ENCODE peak calls at places on chromosomes 2 and 18, in eight cellular contexts. One of them, this sample, is unnamed.

GRCh38 chr2:69298261-69298660 is 88.8 kb downstream of the GFPT1 start:
- DNase-seq in tibial artery: peak; percentile 79
- DNase-seq in left ventricle myocardium inferior: no peak
- DNase-seq in NT2/D1: no peak
- DNase-seq in CD8-positive, alpha-beta memory T cell: no peak
- DNase-seq in CD4-positive, alpha-beta memory T cell: no peak
- DNase-seq in left lung: no peak
- DNase-seq in cardiac muscle cell: peak; percentile 84
- DNase-seq in this sample: no peak

GRCh38 chr2:40499437-40499836 is 47.5 kb upstream of the SLC8A1 start:
- DNase-seq in tibial artery: no peak
- DNase-seq in left ventricle myocardium inferior: no peak
- DNase-seq in NT2/D1: no peak
- DNase-seq in CD8-positive, alpha-beta memory T cell: no peak
- DNase-seq in CD4-positive, alpha-beta memory T cell: no peak
- DNase-seq in left lung: no peak
- DNase-seq in cardiac muscle cell: no peak
- DNase-seq in this sample: no peak

GRCh38 chr2:69205491-69205890 is 181.5 kb downstream of the GFPT1 start:
- DNase-seq in tibial artery: no peak
- DNase-seq in left ventricle myocardium inferior: no peak
- DNase-seq in NT2/D1: no peak
- DNase-seq in CD8-positive, alpha-beta memory T cell: no peak
- DNase-seq in CD4-positive, alpha-beta memory T cell: no peak
- DNase-seq in left lung: no peak
- DNase-seq in cardiac muscle cell: no peak
- DNase-seq in this sample: no peak

GRCh38 chr2:12948231-12948962 is 231.7 kb downstream of the TRIB2 start:
- DNase-seq in tibial artery: no peak
- DNase-seq in left ventricle myocardium inferior: no peak
- DNase-seq in NT2/D1: no peak
- DNase-seq in CD8-positive, alpha-beta memory T cell: peak; percentile 61
- DNase-seq in CD4-positive, alpha-beta memory T cell: no peak
- DNase-seq in left lung: no peak
- DNase-seq in cardiac muscle cell: peak; percentile 28
- DNase-seq in this sample: no peak

GRCh38 chr2:230908595-230909191 is 16.3 kb downstream of the GPR55 start:
- DNase-seq in tibial artery: peak; percentile 32
- DNase-seq in left ventricle myocardium inferior: no peak
- DNase-seq in NT2/D1: peak; percentile 72
- DNase-seq in CD8-positive, alpha-beta memory T cell: no peak
- DNase-seq in CD4-positive, alpha-beta memory T cell: no peak
- DNase-seq in left lung: no peak
- DNase-seq in cardiac muscle cell: peak; percentile 67
- DNase-seq in this sample: no peak

GRCh38 chr2:111117666-111118454 is 2.9 kb upstream of the BCL2L11 start:
- DNase-seq in tibial artery: peak; percentile 72
- DNase-seq in left ventricle myocardium inferior: peak; percentile 36
- DNase-seq in NT2/D1: no peak
- DNase-seq in CD8-positive, alpha-beta memory T cell: peak; percentile 49
- DNase-seq in CD4-positive, alpha-beta memory T cell: peak; percentile 26
- DNase-seq in left lung: peak; percentile 86
- DNase-seq in cardiac muscle cell: peak; percentile 67
- DNase-seq in this sample: peak; percentile 41

GRCh38 chr2:226934546-226935243 is 98.8 kb downstream of the RHBDD1 start:
- DNase-seq in tibial artery: no peak
- DNase-seq in left ventricle myocardium inferior: no peak
- DNase-seq in NT2/D1: no peak
- DNase-seq in CD8-positive, alpha-beta memory T cell: no peak
- DNase-seq in CD4-positive, alpha-beta memory T cell: no peak
- DNase-seq in left lung: no peak
- DNase-seq in cardiac muscle cell: peak; percentile 8
- DNase-seq in this sample: no peak

GRCh38 chr2:40734797-40735196 is 282.9 kb upstream of the SLC8A1 start:
- DNase-seq in tibial artery: no peak
- DNase-seq in left ventricle myocardium inferior: no peak
- DNase-seq in NT2/D1: no peak
- DNase-seq in CD8-positive, alpha-beta memory T cell: no peak
- DNase-seq in CD4-positive, alpha-beta memory T cell: no peak
- DNase-seq in left lung: no peak
- DNase-seq in cardiac muscle cell: peak; percentile 6
- DNase-seq in this sample: no peak

GRCh38 chr18:56286775-56287174 is 351.6 kb downstream of the TXNL1 start:
- DNase-seq in tibial artery: no peak
- DNase-seq in left ventricle myocardium inferior: no peak
- DNase-seq in NT2/D1: no peak
- DNase-seq in CD8-positive, alpha-beta memory T cell: no peak
- DNase-seq in CD4-positive, alpha-beta memory T cell: no peak
- DNase-seq in left lung: no peak
- DNase-seq in cardiac muscle cell: peak; percentile 73
- DNase-seq in this sample: no peak

GRCh38 chr18:37403100-37403781 is 162.4 kb downstream of the CELF4 start:
- DNase-seq in tibial artery: no peak
- DNase-seq in left ventricle myocardium inferior: peak; percentile 46
- DNase-seq in NT2/D1: peak; percentile 23
- DNase-seq in CD8-positive, alpha-beta memory T cell: no peak
- DNase-seq in CD4-positive, alpha-beta memory T cell: no peak
- DNase-seq in left lung: no peak
- DNase-seq in cardiac muscle cell: peak; percentile 91
- DNase-seq in this sample: peak; percentile 68

GRCh38 chr2:96241901-96242611 is 23.7 kb downstream of the TMEM127 start:
- DNase-seq in tibial artery: no peak
- DNase-seq in left ventricle myocardium inferior: peak; percentile 38
- DNase-seq in NT2/D1: no peak
- DNase-seq in CD8-positive, alpha-beta memory T cell: peak; percentile 69
- DNase-seq in CD4-positive, alpha-beta memory T cell: peak; percentile 52
- DNase-seq in left lung: no peak
- DNase-seq in cardiac muscle cell: peak; percentile 88
- DNase-seq in this sample: no peak

GRCh38 chr2:120707816-120708215 is 27.9 kb upstream of the GLI2 start:
- DNase-seq in tibial artery: no peak
- DNase-seq in left ventricle myocardium inferior: no peak
- DNase-seq in NT2/D1: no peak
- DNase-seq in CD8-positive, alpha-beta memory T cell: no peak
- DNase-seq in CD4-positive, alpha-beta memory T cell: no peak
- DNase-seq in left lung: no peak
- DNase-seq in cardiac muscle cell: no peak
- DNase-seq in this sample: no peak

GRCh38 chr18:49646864-49647263 is 85.0 kb downstream of the LIPG start:
- DNase-seq in tibial artery: no peak
- DNase-seq in left ventricle myocardium inferior: no peak
- DNase-seq in NT2/D1: no peak
- DNase-seq in CD8-positive, alpha-beta memory T cell: no peak
- DNase-seq in CD4-positive, alpha-beta memory T cell: no peak
- DNase-seq in left lung: no peak
- DNase-seq in cardiac muscle cell: no peak
- DNase-seq in this sample: no peak

GRCh38 chr18:37578886-37579513 is 13.4 kb upstream of the CELF4 start:
- DNase-seq in tibial artery: no peak
- DNase-seq in left ventricle myocardium inferior: no peak
- DNase-seq in NT2/D1: no peak
- DNase-seq in CD8-positive, alpha-beta memory T cell: no peak
- DNase-seq in CD4-positive, alpha-beta memory T cell: no peak
- DNase-seq in left lung: no peak
- DNase-seq in cardiac muscle cell: peak; percentile 70
- DNase-seq in this sample: no peak

GRCh38 chr2:65564299-65564698 is 131.9 kb upstream of the SPRED2 start:
- DNase-seq in tibial artery: no peak
- DNase-seq in left ventricle myocardium inferior: no peak
- DNase-seq in NT2/D1: no peak
- DNase-seq in CD8-positive, alpha-beta memory T cell: no peak
- DNase-seq in CD4-positive, alpha-beta memory T cell: no peak
- DNase-seq in left lung: no peak
- DNase-seq in cardiac muscle cell: no peak
- DNase-seq in this sample: no peak

GRCh38 chr2:154620490-154620889 is 78.0 kb upstream of the KCNJ3 start:
- DNase-seq in tibial artery: no peak
- DNase-seq in left ventricle myocardium inferior: no peak
- DNase-seq in NT2/D1: no peak
- DNase-seq in CD8-positive, alpha-beta memory T cell: no peak
- DNase-seq in CD4-positive, alpha-beta memory T cell: no peak
- DNase-seq in left lung: no peak
- DNase-seq in cardiac muscle cell: no peak
- DNase-seq in this sample: no peak

GRCh38 chr18:45611943-45612342 is 3.3 kb upstream of the SLC14A2 start:
- DNase-seq in tibial artery: no peak
- DNase-seq in left ventricle myocardium inferior: no peak
- DNase-seq in NT2/D1: no peak
- DNase-seq in CD8-positive, alpha-beta memory T cell: no peak
- DNase-seq in CD4-positive, alpha-beta memory T cell: no peak
- DNase-seq in left lung: no peak
- DNase-seq in cardiac muscle cell: no peak
- DNase-seq in this sample: no peak

GRCh38 chr2:110099471-110100225 is 16.0 kb downstream of the MALL start:
- DNase-seq in tibial artery: no peak
- DNase-seq in left ventricle myocardium inferior: no peak
- DNase-seq in NT2/D1: no peak
- DNase-seq in CD8-positive, alpha-beta memory T cell: no peak
- DNase-seq in CD4-positive, alpha-beta memory T cell: no peak
- DNase-seq in left lung: no peak
- DNase-seq in cardiac muscle cell: no peak
- DNase-seq in this sample: no peak

GRCh38 chr2:121888189-121888557 is 132.7 kb downstream of the TSN start:
- DNase-seq in tibial artery: no peak
- DNase-seq in left ventricle myocardium inferior: no peak
- DNase-seq in NT2/D1: peak; percentile 28
- DNase-seq in CD8-positive, alpha-beta memory T cell: no peak
- DNase-seq in CD4-positive, alpha-beta memory T cell: no peak
- DNase-seq in left lung: no peak
- DNase-seq in cardiac muscle cell: peak; percentile 8
- DNase-seq in this sample: no peak

GRCh38 chr2:106970471-106971261 is 84.7 kb upstream of the ST6GAL2 start:
- DNase-seq in tibial artery: no peak
- DNase-seq in left ventricle myocardium inferior: no peak
- DNase-seq in NT2/D1: no peak
- DNase-seq in CD8-positive, alpha-beta memory T cell: no peak
- DNase-seq in CD4-positive, alpha-beta memory T cell: no peak
- DNase-seq in left lung: no peak
- DNase-seq in cardiac muscle cell: peak; percentile 47
- DNase-seq in this sample: no peak

GRCh38 chr2:61438670-61439069 is 32.2 kb downstream of the USP34 start:
- DNase-seq in tibial artery: no peak
- DNase-seq in left ventricle myocardium inferior: no peak
- DNase-seq in NT2/D1: no peak
- DNase-seq in CD8-positive, alpha-beta memory T cell: no peak
- DNase-seq in CD4-positive, alpha-beta memory T cell: no peak
- DNase-seq in left lung: no peak
- DNase-seq in cardiac muscle cell: no peak
- DNase-seq in this sample: no peak
- H3K4me1 ChIP-seq in tibial artery: no peaks in the 10 kb centered on the region
- H3K4me1 ChIP-seq in left ventricle myocardium inferior: peaks cover 86% of the 10 kb centered on the region
- H3K4me1 ChIP-seq in NT2/D1: peaks cover 4% of the 10 kb centered on the region
- H3K4me1 ChIP-seq in CD8-positive, alpha-beta memory T cell: peaks cover 49% of the 10 kb centered on the region
- H3K4me1 ChIP-seq in CD4-positive, alpha-beta memory T cell: peaks cover 60% of the 10 kb centered on the region
- H3K4me1 ChIP-seq in left lung: no peaks in the 10 kb centered on the region
- H3K4me1 ChIP-seq in cardiac muscle cell: peaks cover 20% of the 10 kb centered on the region
- H3K4me1 ChIP-seq in this sample: peaks cover 72% of the 10 kb centered on the region

DNA sequence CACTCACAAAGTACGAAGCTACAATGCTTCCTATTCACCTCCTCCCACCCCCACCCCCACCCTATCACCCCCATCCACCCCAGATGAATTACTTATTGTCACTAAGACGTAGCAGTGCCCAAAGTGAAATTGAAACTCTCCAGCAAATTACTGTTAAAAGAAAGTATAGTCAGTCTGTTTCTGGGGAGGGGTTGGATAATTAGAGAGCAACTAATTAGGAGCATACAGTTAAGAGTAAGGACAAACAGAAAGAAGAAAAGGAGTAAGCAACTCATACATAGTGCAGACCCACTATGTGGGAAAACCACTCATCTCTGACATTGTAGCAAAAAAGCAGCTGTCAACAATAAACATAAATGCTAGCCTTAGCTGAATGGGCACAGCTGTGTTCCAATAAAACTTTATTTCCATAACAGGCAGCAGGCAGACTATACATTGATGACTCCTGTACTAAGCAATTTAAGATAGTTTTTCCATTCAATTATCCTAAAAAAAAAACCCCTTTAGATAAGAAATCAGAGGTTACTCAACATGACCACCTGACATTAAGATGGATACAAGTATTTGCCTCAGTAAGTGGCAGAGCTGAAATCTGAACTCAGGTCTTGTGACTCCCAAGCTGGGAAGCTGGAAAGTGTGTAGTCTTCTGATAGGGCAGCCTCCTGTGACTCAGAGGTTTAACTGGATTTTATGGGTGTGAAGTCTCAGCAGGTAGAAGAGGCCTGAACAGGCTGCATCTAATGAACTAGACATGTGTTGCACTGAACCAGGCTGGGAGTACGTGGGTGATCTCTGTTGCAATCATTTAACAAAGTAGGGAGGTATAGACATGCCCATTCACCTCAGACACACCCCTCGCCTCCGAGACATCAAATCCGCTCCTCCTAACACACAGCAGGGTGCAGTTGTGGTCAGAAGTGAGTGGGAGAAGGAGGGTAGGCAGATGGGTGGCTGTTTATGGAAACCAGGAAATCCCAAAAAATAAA is 171.8 kb upstream of the KLF7 start:
- DNase-seq in tibial artery: no peak
- DNase-seq in left ventricle myocardium inferior: no peak
- DNase-seq in NT2/D1: no peak
- DNase-seq in CD8-positive, alpha-beta memory T cell: no peak
- DNase-seq in CD4-positive, alpha-beta memory T cell: no peak
- DNase-seq in left lung: no peak
- DNase-seq in cardiac muscle cell: peak; percentile 33
- DNase-seq in this sample: no peak
- H3K4me1 ChIP-seq in tibial artery: no peaks in the 10 kb centered on the region
- H3K4me1 ChIP-seq in left ventricle myocardium inferior: peaks cover 66% of the 10 kb centered on the region
- H3K4me1 ChIP-seq in NT2/D1: peaks cover 3% of the 10 kb centered on the region
- H3K4me1 ChIP-seq in CD8-positive, alpha-beta memory T cell: no peaks in the 10 kb centered on the region
- H3K4me1 ChIP-seq in CD4-positive, alpha-beta memory T cell: peaks cover 38% of the 10 kb centered on the region
- H3K4me1 ChIP-seq in left lung: peaks cover 10% of the 10 kb centered on the region
- H3K4me1 ChIP-seq in cardiac muscle cell: peaks cover 15% of the 10 kb centered on the region
- H3K4me1 ChIP-seq in this sample: peaks cover 6% of the 10 kb centered on the region

GRCh38 chr2:215839816-215840215 is 173.5 kb downstream of the MREG start:
- DNase-seq in tibial artery: no peak
- DNase-seq in left ventricle myocardium inferior: no peak
- DNase-seq in NT2/D1: no peak
- DNase-seq in CD8-positive, alpha-beta memory T cell: no peak
- DNase-seq in CD4-positive, alpha-beta memory T cell: no peak
- DNase-seq in left lung: no peak
- DNase-seq in cardiac muscle cell: no peak
- DNase-seq in this sample: no peak
- H3K4me1 ChIP-seq in tibial artery: no peaks in the 10 kb centered on the region
- H3K4me1 ChIP-seq in left ventricle myocardium inferior: peaks cover 16% of the 10 kb centered on the region
- H3K4me1 ChIP-seq in NT2/D1: no peaks in the 10 kb centered on the region
- H3K4me1 ChIP-seq in CD8-positive, alpha-beta memory T cell: no peaks in the 10 kb centered on the region
- H3K4me1 ChIP-seq in CD4-positive, alpha-beta memory T cell: no peaks in the 10 kb centered on the region
- H3K4me1 ChIP-seq in left lung: no peaks in the 10 kb centered on the region
- H3K4me1 ChIP-seq in cardiac muscle cell: no peaks in the 10 kb centered on the region
- H3K4me1 ChIP-seq in this sample: no peaks in the 10 kb centered on the region

GRCh38 chr2:98474979-98475632 is 30.4 kb downstream of the INPP4A start:
- DNase-seq in tibial artery: no peak
- DNase-seq in left ventricle myocardium inferior: no peak
- DNase-seq in NT2/D1: no peak
- DNase-seq in CD8-positive, alpha-beta memory T cell: no peak
- DNase-seq in CD4-positive, alpha-beta memory T cell: no peak
- DNase-seq in left lung: no peak
- DNase-seq in cardiac muscle cell: no peak
- DNase-seq in this sample: no peak
- H3K4me1 ChIP-seq in tibial artery: no peaks in the 10 kb centered on the region
- H3K4me1 ChIP-seq in left ventricle myocardium inferior: peaks cover 79% of the 10 kb centered on the region
- H3K4me1 ChIP-seq in NT2/D1: peaks cover 20% of the 10 kb centered on the region
- H3K4me1 ChIP-seq in CD8-positive, alpha-beta memory T cell: peaks cover 100% of the 10 kb centered on the region
- H3K4me1 ChIP-seq in CD4-positive, alpha-beta memory T cell: peaks cover 100% of the 10 kb centered on the region
- H3K4me1 ChIP-seq in left lung: peaks cover 7% of the 10 kb centered on the region
- H3K4me1 ChIP-seq in cardiac muscle cell: peaks cover 23% of the 10 kb centered on the region
- H3K4me1 ChIP-seq in this sample: peaks cover 16% of the 10 kb centered on the region

This sample was measured in psoas muscle.